ENCODE peak calls at places on chromosome 22, in four cellular contexts. N is GM12878, G is HL-60, B is RWPE1. H is an unnamed sample.

GRCh38 chr22:23268877-23269276 is 88.6 kb downstream of the BCR start:
- DNase-seq in N (no peak), G (no peak), B (no peak), H (peak)

GRCh38 chr22:20092477-20092854 is 12.4 kb downstream of the DGCR8 start:
- DNase-seq in N (no peak), G (no peak), B (no peak), H (no peak)

GRCh38 chr22:28375761-28376534 is 303.7 kb downstream of the TTC28 start:
- DNase-seq in N (no peak), G (no peak), B (no peak), H (no peak)

GRCh38 chr22:40279017-40279416 is 67.3 kb upstream of the ADSL start:
- DNase-seq in N (no peak), G (no peak), B (no peak), H (no peak)

GRCh38 chr22:49291781-49292180 is 535.9 kb downstream of the BRD1 start:
- DNase-seq in N (no peak), G (no peak), B (no peak), H (no peak)

GRCh38 chr22:35664955-35665577 is 16.8 kb downstream of the APOL6 start:
- DNase-seq in N (no peak), G (no peak), B (no peak), H (no peak)

GRCh38 chr22:36277482-36278291 is 24.8 kb downstream of the APOL1 start:
- DNase-seq in N (no peak), G (peak), B (peak), H (no peak)

GRCh38 chr22:45964926-45965564 is 11.9 kb downstream of the WNT7B start:
- DNase-seq in N (no peak), G (no peak), B (no peak), H (no peak)

GRCh38 chr22:38707346-38707745 is 1.6 kb downstream of the GTPBP1 start:
- DNase-seq in N (no peak), G (peak), B (peak), H (no peak)

GRCh38 chr22:36588285-36588684 is 59.3 kb upstream of the EIF3D start:
- DNase-seq in N (no peak), G (no peak), B (no peak), H (no peak)

GRCh38 chr22:19875061-19875530 is 20.4 kb upstream of the GNB1L start:
- DNase-seq in N (no peak), G (no peak), B (no peak), H (no peak)

GRCh38 chr22:34850010-34850409 is 215.9 kb upstream of the ISX start:
- DNase-seq in N (no peak), G (no peak), B (no peak), H (no peak)

GRCh38 chr22:39600491-39601179 is 30.1 kb downstream of the CACNA1I start:
- DNase-seq in N (no peak), G (no peak), B (no peak), H (no peak)

GRCh38 chr22:17199131-17199731 is 20.0 kb downstream of the ADA2 start:
- DNase-seq in N (no peak), G (no peak), B (no peak), H (no peak)

GRCh38 chr22:19291218-19291579 is 320 bp downstream of the CLTCL1 start:
- DNase-seq in N (no peak), G (peak), B (no peak), H (no peak)

GRCh38 chr22:29065468-29066190 is 4.0 kb upstream of the C22orf31 start:
- DNase-seq in N (no peak), G (no peak), B (no peak), H (no peak)

GRCh38 chr22:19859861-19860510 is 5.3 kb upstream of the GNB1L start:
- DNase-seq in N (no peak), G (no peak), B (no peak), H (no peak)

GRCh38 chr22:38172489-38173155 is 9.0 kb downstream of the PLA2G6 start:
- DNase-seq in N (no peak), G (peak), B (no peak), H (no peak)

GRCh38 chr22:36351921-36352774 is 35.6 kb downstream of the MYH9 start:
- DNase-seq in N (no peak), G (no peak), B (no peak), H (no peak)

GRCh38 chr22:29344137-29344536 is 28.6 kb upstream of the RASL10A start:
- DNase-seq in N (no peak), G (no peak), B (peak), H (no peak)

GRCh38 chr22:26330971-26331625 is 98.0 kb upstream of the ASPHD2 start:
- DNase-seq in N (peak), G (peak), B (peak), H (peak)

GRCh38 chr22:46142548-46143490 is 7.5 kb upstream of the PPARA start:
- DNase-seq in N (no peak), G (no peak), B (no peak), H (no peak)

GRCh38 chr22:24759765-24760164 is 14.8 kb downstream of the PIWIL3 start:
- DNase-seq in N (no peak), G (no peak), B (no peak), H (no peak)

GRCh38 chr22:43412808-43413785 is 1.3 kb downstream of the MPPED1 start:
- DNase-seq in N (no peak), G (no peak), B (no peak), H (no peak)

GRCh38 chr22:44684506-44685383 is 17.3 kb upstream of the PRR5 start:
- DNase-seq in N (peak), G (peak), B (peak), H (peak)

GRCh38 chr22:38841211-38841610 is 2.6 kb downstream of the NPTXR start:
- DNase-seq in N (no peak), G (no peak), B (no peak), H (no peak)

GRCh38 chr22:38259370-38259769 is 13.4 kb downstream of the TMEM184B start:
- DNase-seq in N (no peak), G (peak), B (no peak), H (no peak)

GRCh38 chr22:46731246-46732040 is 6.6 kb downstream of the CERK start:
- DNase-seq in N (no peak), G (no peak), B (peak), H (no peak)

GRCh38 chr22:34880667-34881066 is 185.3 kb upstream of the ISX start:
- DNase-seq in N (no peak), G (no peak), B (no peak), H (no peak)

GRCh38 chr22:41910599-41911291 is 4.1 kb downstream of the SHISA8 start:
- DNase-seq in N (no peak), G (no peak), B (no peak), H (no peak)

GRCh38 chr22:50170453-50171318 is at the start of gene PANX2:
- DNase-seq in N (no peak), G (no peak), B (no peak), H (no peak)

GRCh38 chr22:38218661-38219331 is 17.0 kb downstream of the MAFF start:
- DNase-seq in N (no peak), G (no peak), B (peak), H (no peak)

H was measured in GM12864.